ENCODE peak calls at places on chromosome 5, in four cellular contexts. B is T-helper 2 cell, W is NCI-H2081, N is hepatocyte. P is an unnamed sample.

GRCh38 chr5:67770431-67771025 is 445.0 kb upstream of the PIK3R1 start:
- DNase-seq in N (peak), W (no peak), B (peak), P (no peak)

GRCh38 chr5:166648736-166649135 is 1642.7 kb upstream of the WWC1 start:
- DNase-seq in B (no peak), W (no peak), N (no peak), P (no peak)

GRCh38 chr5:11925701-11926100 is 21.5 kb upstream of the CTNND2 start:
- DNase-seq in N (no peak), W (no peak), B (no peak), P (no peak)

GRCh38 chr5:33297760-33298216 is 143.0 kb upstream of the TARS1 start:
- DNase-seq in B (no peak), W (no peak), N (no peak), P (no peak)

GRCh38 chr5:4909086-4909485 is 231.0 kb upstream of the ADAMTS16 start:
- DNase-seq in B (no peak), N (no peak), W (no peak), P (no peak)

GRCh38 chr5:156687514-156687913 is 162.6 kb upstream of the PPP1R2B start:
- DNase-seq in W (no peak), N (no peak), B (no peak), P (no peak)

GRCh38 chr5:41929035-41929434 is 4.0 kb downstream of the FBXO4 start:
- DNase-seq in B (no peak), W (no peak), N (no peak), P (no peak)

GRCh38 chr5:93890657-93891056 is 149.3 kb upstream of the POU5F2 start:
- DNase-seq in W (peak), B (no peak), N (peak), P (no peak)

GRCh38 chr5:100904259-100904822 is 1.3 kb upstream of the ST8SIA4 start:
- DNase-seq in B (peak), W (no peak), N (peak), P (no peak)

GRCh38 chr5:66454186-66455078 is 141.8 kb upstream of the MAST4 start:
- DNase-seq in N (no peak), W (no peak), B (no peak), P (no peak)

P was measured in DMS 273 treated with DMSO at 0.1 percent for 48 hours.